ENCODE peak calls at places on chromosomes 7 and 10, in four cellular contexts. W is NCI-H2081, D is endothelial cell of umbilical vein, B is BJ. E is an unnamed sample.

GRCh38 chr10:2037966-2038493 is 300.7 kb upstream of the ADARB2 start:
- DNase-seq in W (peak; percentile 4), D (no peak), B (no peak), E (no peak)

GRCh38 chr7:113548561-113548960 is 370.2 kb downstream of the PPP1R3A start:
- DNase-seq in W (no peak), D (no peak), B (no peak), E (peak; percentile 37)

GRCh38 chr10:114749014-114749413 is 72.6 kb upstream of the FHIP2A start:
- DNase-seq in W (no peak), D (peak; percentile 98), B (no peak), E (no peak)

GRCh38 chr10:29124864-29125263 is 164.0 kb upstream of the LYZL1 start:
- DNase-seq in W (no peak), D (no peak), B (no peak), E (no peak)

GRCh38 chr10:22997102-22997501 is 69.2 kb downstream of the ARMC3 start:
- DNase-seq in W (no peak), D (peak; percentile 7), B (no peak), E (no peak)

GRCh38 chr10:75396861-75397570 is 4.5 kb downstream of the ZNF503 start:
- DNase-seq in W (no peak), D (peak; percentile 13), B (no peak), E (no peak)

GRCh38 chr10:83023647-83024046 is 1115.7 kb upstream of the GHITM start:
- DNase-seq in W (no peak), D (no peak), B (no peak), E (no peak)

GRCh38 chr10:76882245-76882644 is 755.4 kb downstream of the KCNMA1 start:
- DNase-seq in W (no peak), D (no peak), B (no peak), E (no peak)

GRCh38 chr7:74290999-74291441 is 1.8 kb downstream of the CLIP2 start:
- DNase-seq in W (no peak), D (no peak), B (no peak), E (no peak)

GRCh38 chr10:18157909-18158308 is 17.7 kb downstream of the CACNB2 start:
- DNase-seq in W (no peak), D (no peak), B (peak; percentile 49), E (no peak)

GRCh38 chr10:11058014-11058413 is 40.3 kb downstream of the CELF2 start:
- DNase-seq in W (no peak), D (no peak), B (no peak), E (no peak)

GRCh38 chr10:96585726-96586418 is 940 bp downstream of the TM9SF3 start:
- DNase-seq in W (peak; percentile 34), D (peak; percentile 41), B (no peak), E (no peak)

GRCh38 chr10:97371696-97372095 is 29.4 kb downstream of the RRP12 start:
- DNase-seq in W (no peak), D (no peak), B (no peak), E (no peak)

GRCh38 chr7:115059312-115059711 is 137.4 kb downstream of the MDFIC start:
- DNase-seq in W (no peak), D (no peak), B (no peak), E (no peak)

GRCh38 chr10:93629636-93630291 is 17.4 kb downstream of the PDE6C start:
- DNase-seq in W (no peak), D (no peak), B (no peak), E (no peak)

GRCh38 chr10:47423476-47423875 is 39.4 kb upstream of the ZNF488 start:
- DNase-seq in W (no peak), D (no peak), B (no peak), E (no peak)

GRCh38 chr7:25091129-25091528 is 33.9 kb downstream of the CYCS start:
- DNase-seq in W (no peak), D (no peak), B (no peak), E (no peak)

GRCh38 chr10:6711286-6711817 is 131.3 kb upstream of the PRKCQ start:
- DNase-seq in W (peak; percentile 23), D (no peak), B (no peak), E (no peak)

GRCh38 chr7:41788556-41788955 is 85.7 kb upstream of the INHBA start:
- DNase-seq in W (no peak), D (no peak), B (no peak), E (peak; percentile 46)

GRCh38 chr10:132883391-132883881 is 58.9 kb downstream of the CFAP46 start:
- DNase-seq in W (no peak), D (no peak), B (no peak), E (no peak)